ENCODE peak calls at places on chromosomes 4 and X, in five cellular contexts. One of them, this sample, is unnamed.
A peak's percentile ranks its signal among the peaks of the same experiment; 100 is the strongest.

GRCh38 chr4:108045687-108046024 is 56.0 kb downstream of the HADH start:
- DNase-seq in AG09319: no peak
- DNase-seq in immature natural killer cell: no peak
- DNase-seq in lower leg skin: no peak
- DNase-seq in kidney tubule cell: no peak
- DNase-seq in this sample: no peak

GRCh38 chr4:10623241-10623640 is 61.3 kb downstream of the CLNK start:
- DNase-seq in AG09319: no peak
- DNase-seq in immature natural killer cell: no peak
- DNase-seq in lower leg skin: no peak
- DNase-seq in kidney tubule cell: no peak
- DNase-seq in this sample: no peak

GRCh38 chrX:143648705-143649104 is 12.8 kb upstream of the SLITRK4 start:
- DNase-seq in AG09319: no peak
- DNase-seq in immature natural killer cell: no peak
- DNase-seq in lower leg skin: no peak
- DNase-seq in kidney tubule cell: peak; percentile 51
- DNase-seq in this sample: no peak

GRCh38 chrX:19827088-19827487 is 60.3 kb downstream of the SH3KBP1 start:
- DNase-seq in AG09319: no peak
- DNase-seq in immature natural killer cell: no peak
- DNase-seq in lower leg skin: no peak
- DNase-seq in kidney tubule cell: no peak
- DNase-seq in this sample: no peak

GRCh38 chr4:89509708-89510269 is 202.2 kb upstream of the GPRIN3 start:
- DNase-seq in AG09319: peak; percentile 94
- DNase-seq in immature natural killer cell: peak; percentile 54
- DNase-seq in lower leg skin: no peak
- DNase-seq in kidney tubule cell: no peak
- DNase-seq in this sample: peak; percentile 61

GRCh38 chr4:125387770-125388169 is 73.0 kb downstream of the FAT4 start:
- DNase-seq in AG09319: no peak
- DNase-seq in immature natural killer cell: no peak
- DNase-seq in lower leg skin: no peak
- DNase-seq in kidney tubule cell: no peak
- DNase-seq in this sample: no peak

GRCh38 chr4:17385403-17385802 is 126.5 kb downstream of the QDPR start:
- DNase-seq in AG09319: peak; percentile 14
- DNase-seq in immature natural killer cell: peak; percentile 34
- DNase-seq in lower leg skin: no peak
- DNase-seq in kidney tubule cell: peak; percentile 72
- DNase-seq in this sample: no peak

GRCh38 chrX:111928457-111928856 is 52.5 kb downstream of the TRPC5OS start:
- DNase-seq in AG09319: no peak
- DNase-seq in immature natural killer cell: no peak
- DNase-seq in lower leg skin: no peak
- DNase-seq in kidney tubule cell: no peak
- DNase-seq in this sample: no peak

GRCh38 chrX:46617906-46618305 is 44.3 kb downstream of the CHST7 start:
- DNase-seq in AG09319: no peak
- DNase-seq in immature natural killer cell: no peak
- DNase-seq in lower leg skin: no peak
- DNase-seq in kidney tubule cell: no peak
- DNase-seq in this sample: no peak

GRCh38 chr4:8316251-8316771 is 46.8 kb downstream of the HTRA3 start:
- DNase-seq in AG09319: no peak
- DNase-seq in immature natural killer cell: no peak
- DNase-seq in lower leg skin: no peak
- DNase-seq in kidney tubule cell: no peak
- DNase-seq in this sample: no peak

GRCh38 chr4:103802766-103803165 is 83.0 kb upstream of the TACR3 start:
- DNase-seq in AG09319: no peak
- DNase-seq in immature natural killer cell: no peak
- DNase-seq in lower leg skin: no peak
- DNase-seq in kidney tubule cell: no peak
- DNase-seq in this sample: no peak